ENCODE peak calls at places on chromosomes 7 and 10, in seven cellular contexts. M, C, W, D, E, N and Z are unnamed samples.

GRCh38 chr10:62662471-62662870 is 142.0 kb upstream of the ADO start:
- DNase-seq in M (no peak), C (no peak), W (no peak), D (no peak), E (no peak), N (no peak), Z (no peak)

GRCh38 chr10:29496341-29497162 is 138.2 kb downstream of the SVIL start:
- DNase-seq in M (no peak), C (peak; percentile 79), W (peak; percentile 47), D (peak; percentile 86), E (peak; percentile 68), N (peak; percentile 79), Z (peak; percentile 50)

GRCh38 chr10:8065651-8066050 is 11.2 kb downstream of the GATA3 start:
- DNase-seq in M (no peak), C (no peak), W (no peak), D (no peak), E (peak; percentile 67), N (no peak), Z (no peak)

GRCh38 chr10:114239117-114239993 is at the start of gene VWA2:
- DNase-seq in M (no peak), C (no peak), W (peak; percentile 34), D (no peak), E (no peak), N (peak; percentile 76), Z (peak; percentile 59)

GRCh38 chr7:137947031-137947430 is 54.9 kb downstream of the CREB3L2 start:
- DNase-seq in M (no peak), C (no peak), W (no peak), D (no peak), E (no peak), N (no peak), Z (no peak)

GRCh38 chr10:101781984-101782810 is 1.0 kb downstream of the NPM3 start:
- DNase-seq in M (no peak), C (no peak), W (no peak), D (no peak), E (no peak), N (peak; percentile 21), Z (no peak)

GRCh38 chr7:106010866-106011265 is 47.8 kb downstream of the CDHR3 start:
- DNase-seq in M (no peak), C (no peak), W (no peak), D (no peak), E (no peak), N (no peak), Z (no peak)

GRCh38 chr7:101862280-101863220 is 45.1 kb downstream of the CUX1 start:
- DNase-seq in M (peak; percentile 76), C (no peak), W (no peak), D (no peak), E (no peak), N (no peak), Z (no peak)

GRCh38 chr10:119516381-119517234 is 25.9 kb downstream of the RGS10 start:
- DNase-seq in M (no peak), C (no peak), W (no peak), D (peak; percentile 63), E (no peak), N (peak; percentile 30), Z (no peak)

GRCh38 chr7:25028370-25028971 is 48.5 kb upstream of the OSBPL3 start:
- DNase-seq in M (no peak), C (peak; percentile 78), W (no peak), D (no peak), E (peak; percentile 79), N (no peak), Z (peak; percentile 95)

GRCh38 chr7:72818663-72819366 is 9.2 kb downstream of the TYW1B start:
- DNase-seq in M (no peak), C (no peak), W (no peak), D (no peak), E (no peak), N (no peak), Z (no peak)

GRCh38 chr7:44185729-44186128 is 3.5 kb downstream of the GCK start:
- DNase-seq in M (no peak), C (no peak), W (no peak), D (no peak), E (no peak), N (no peak), Z (no peak)

GRCh38 chr10:28679941-28680752 is 2.8 kb downstream of the BAMBI start:
- DNase-seq in M (no peak), C (no peak), W (no peak), D (no peak), E (peak; percentile 37), N (no peak), Z (no peak)

GRCh38 chr7:139526578-139527544 is 3.4 kb downstream of the CLEC2L start:
- DNase-seq in M (no peak), C (peak; percentile 96), W (no peak), D (no peak), E (peak; percentile 69), N (no peak), Z (no peak)

GRCh38 chr10:3095373-3096139 is 28.2 kb downstream of the PFKP start:
- DNase-seq in M (no peak), C (peak; percentile 99), W (no peak), D (no peak), E (peak; percentile 98), N (no peak), Z (no peak)

GRCh38 chr7:80231719-80232118 is 97.1 kb downstream of the GNAI1 start:
- DNase-seq in M (no peak), C (peak; percentile 79), W (no peak), D (no peak), E (peak; percentile 35), N (no peak), Z (no peak)

GRCh38 chr7:151745090-151745638 is 131.8 kb downstream of the PRKAG2 start:
- DNase-seq in M (peak; percentile 98), C (peak; percentile 98), W (peak; percentile 43), D (peak; percentile 96), E (peak; percentile 77), N (peak; percentile 86), Z (no peak)